ENCODE peak calls at places on chromosome 21, in ten cellular contexts. F, U, Y, M, R, H, G, D, O and Q are unnamed samples. For H3K4me1, the result is how much of the 10 kb centered on the place peaks cover.

GRCh38 chr21:18622383-18622782 is 218.8 kb upstream of the TMPRSS15 start:
- DNase-seq in F (no peak), U (no peak), Y (no peak), M (no peak), R (no peak), H (no peak), G (no peak), D (no peak), O (no peak), Q (no peak)

GRCh38 chr21:38322551-38322950 is 65.8 kb downstream of the KCNJ15 start:
- DNase-seq in F (no peak), U (no peak), Y (no peak), M (no peak), R (no peak), H (no peak), G (no peak), D (no peak), O (no peak), Q (no peak)

GRCh38 chr21:44420416-44421205 is 34.7 kb upstream of the LRRC3 start:
- DNase-seq in F (no peak), U (no peak), Y (no peak), M (no peak), R (no peak), H (no peak), G (no peak), D (peak), O (no peak), Q (no peak)

GRCh38 chr21:35219719-35220118 is 170.6 kb upstream of the RUNX1 start:
- DNase-seq in F (no peak), U (no peak), Y (no peak), M (no peak), R (no peak), H (no peak), G (no peak), D (no peak), O (no peak), Q (no peak)

GRCh38 chr21:35265170-35265877 is 216.2 kb upstream of the RUNX1 start:
- DNase-seq in F (no peak), U (no peak), Y (peak), M (no peak), R (no peak), H (no peak), G (no peak), D (no peak), O (no peak), Q (no peak)

GRCh38 chr21:43869486-43870325 is 4.7 kb downstream of the AGPAT3 start:
- DNase-seq in F (no peak), U (no peak), Y (no peak), M (no peak), R (no peak), H (no peak), G (no peak), D (no peak), O (no peak), Q (no peak)

GRCh38 chr21:28216976-28217523 is 775.6 kb downstream of the LTN1 start:
- DNase-seq in F (no peak), U (no peak), Y (no peak), M (no peak), R (no peak), H (no peak), G (no peak), D (no peak), O (no peak), Q (no peak)

GRCh38 chr21:35475006-35475405 is 425.9 kb upstream of the RUNX1 start:
- DNase-seq in F (no peak), U (no peak), Y (no peak), M (no peak), R (no peak), H (no peak), G (no peak), D (no peak), O (peak), Q (no peak)

GRCh38 chr21:28436286-28436932 is 556.3 kb downstream of the LTN1 start:
- DNase-seq in F (no peak), U (no peak), Y (no peak), M (no peak), R (no peak), H (no peak), G (no peak), D (no peak), O (no peak), Q (no peak)

GRCh38 chr21:36422279-36423098 is 37.3 kb downstream of the CHAF1B start:
- DNase-seq in F (no peak), U (no peak), Y (peak), M (peak), R (peak), H (peak), G (peak), D (peak), O (peak), Q (no peak)

GRCh38 chr21:21712761-21713558 is 714.8 kb downstream of the NCAM2 start:
- DNase-seq in F (no peak), U (no peak), Y (no peak), M (no peak), R (no peak), H (no peak), G (no peak), D (no peak), O (peak), Q (no peak)

GRCh38 chr21:14901482-14901958 is 163.3 kb downstream of the NRIP1 start:
- DNase-seq in F (no peak), U (no peak), Y (no peak), M (no peak), R (no peak), H (no peak), G (no peak), D (no peak), O (no peak), Q (no peak)

DNA sequence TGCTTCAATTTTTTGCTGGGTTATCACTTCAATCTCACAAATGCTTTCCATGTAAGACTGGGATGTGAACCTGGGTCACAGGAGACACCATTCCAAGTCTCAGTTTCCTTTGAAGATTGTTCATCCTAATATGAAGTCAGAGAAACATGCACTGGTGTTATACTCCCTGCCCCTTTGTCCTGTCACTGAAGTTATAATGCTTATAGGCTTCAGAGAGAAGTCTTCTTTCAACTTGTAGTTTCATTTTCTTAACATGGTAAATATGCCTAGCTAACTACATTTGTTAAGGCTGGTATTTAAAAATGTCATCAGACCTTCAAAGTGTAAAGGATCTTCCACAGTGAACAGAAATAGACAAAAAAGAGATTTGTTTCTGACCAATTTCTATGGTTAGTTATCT is 1195.9 kb downstream of the MRPL39 start:
- DNase-seq in F (no peak), U (no peak), Y (no peak), M (no peak), R (no peak), H (no peak), G (no peak), D (no peak), O (no peak), Q (no peak)
- H3K4me3 ChIP-seq in F (no peak), U (no peak), Y (no peak), M (no peak), R (no peak), H (no peak), G (no peak), D (no peak), O (no peak), Q (no peak)

GRCh38 chr21:46553993-46554392 is 50.9 kb downstream of the S100B start:
- DNase-seq in F (no peak), U (no peak), Y (no peak), M (no peak), R (no peak), H (no peak), G (no peak), D (no peak), O (no peak), Q (no peak)

GRCh38 chr21:46552274-46552673 is 52.6 kb downstream of the S100B start:
- DNase-seq in F (no peak), U (peak), Y (no peak), M (no peak), R (no peak), H (peak), G (peak), D (no peak), O (no peak), Q (no peak)

GRCh38 chr21:46554431-46555224 is 50.3 kb downstream of the S100B start:
- DNase-seq in F (no peak), U (no peak), Y (no peak), M (no peak), R (no peak), H (no peak), G (peak), D (no peak), O (no peak), Q (no peak)

GRCh38 chr21:46551636-46552241 is 53.1 kb downstream of the S100B start:
- DNase-seq in F (no peak), U (peak), Y (no peak), M (peak), R (no peak), H (peak), G (peak), D (peak), O (no peak), Q (peak)

DNA sequence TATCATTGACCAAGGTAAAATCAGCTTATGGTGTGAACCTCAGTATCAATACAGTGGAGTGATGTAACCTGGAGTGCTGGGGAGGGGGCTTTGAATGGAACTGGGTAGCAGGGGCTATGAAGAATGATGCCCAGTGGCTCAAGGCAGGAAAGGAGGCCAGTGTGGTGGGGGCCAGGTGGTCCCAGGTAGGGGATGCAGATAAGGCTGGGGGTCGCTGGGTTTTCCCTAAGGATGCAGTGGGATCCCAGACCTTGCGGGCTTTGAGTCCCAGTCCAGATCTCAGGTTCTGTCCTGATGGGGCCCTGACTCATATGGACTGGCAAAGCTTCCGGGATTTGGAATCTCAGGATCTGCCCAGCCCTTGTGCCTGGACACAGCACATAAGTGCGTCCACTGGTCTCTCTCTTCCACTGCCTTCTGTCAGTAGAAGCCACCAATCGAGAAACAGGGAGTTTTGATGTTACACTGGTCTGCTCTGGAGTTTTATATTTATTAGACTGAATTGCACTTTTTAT is 52.0 kb downstream of the S100B start:
- DNase-seq in F (no peak), U (no peak), Y (no peak), M (no peak), R (no peak), H (no peak), G (peak), D (no peak), O (no peak), Q (no peak)
- H3K4me1 ChIP-seq in F (under half), U (half or more), Y (under half), M (under half), R (under half), H (under half), G (under half), D (under half), O (under half), Q (half or more)

DNA sequence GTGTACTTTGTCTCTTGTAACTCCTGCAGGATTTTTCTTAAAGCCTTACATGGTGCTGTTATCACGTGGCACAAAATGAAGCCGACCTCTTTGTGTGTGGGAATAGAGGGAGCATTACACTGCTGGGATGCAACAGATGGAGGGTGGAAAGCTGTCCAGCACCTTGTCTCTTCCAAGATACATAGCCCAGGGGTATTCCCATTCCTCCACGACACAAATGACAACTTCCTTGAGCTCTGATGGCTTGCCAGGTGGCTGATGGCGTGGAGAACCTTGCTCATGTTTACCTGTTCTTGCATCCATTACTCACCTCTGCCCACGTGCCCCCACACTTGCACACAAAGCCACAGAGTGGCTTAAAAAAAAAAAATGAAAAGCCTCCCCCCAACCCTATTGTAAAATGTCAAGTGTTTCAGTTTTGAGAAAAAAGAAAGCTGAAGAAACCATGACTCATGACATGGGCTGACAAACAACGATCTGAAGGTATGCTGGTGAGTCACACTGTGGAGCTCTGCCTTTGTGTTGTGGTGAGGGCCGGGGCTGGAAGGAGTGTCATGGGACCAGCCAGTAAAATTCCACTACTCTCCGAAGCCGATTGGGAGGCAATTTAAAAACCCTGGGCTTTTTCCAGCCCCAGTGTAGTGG is 32.0 kb upstream of the ATP5PO start:
- DNase-seq in F (peak), U (peak), Y (peak), M (peak), R (peak), H (peak), G (peak), D (peak), O (peak), Q (peak)
- H3K4me3 ChIP-seq in F (no peak), U (peak), Y (peak), M (peak), R (no peak), H (peak), G (no peak), D (no peak), O (peak), Q (peak)

GRCh38 chr21:45930792-45931191 is 50.8 kb upstream of the COL6A1 start:
- DNase-seq in F (no peak), U (no peak), Y (no peak), M (no peak), R (peak), H (no peak), G (no peak), D (no peak), O (no peak), Q (no peak)
- H3K4me1 ChIP-seq in F (under half), U (under half), Y (under half), M (under half), R (under half), H (under half), G (under half), D (under half), O (under half), Q (under half)

GRCh38 chr21:32415451-32415850 is 2.9 kb downstream of the EVA1C start:
- DNase-seq in F (no peak), U (no peak), Y (no peak), M (no peak), R (no peak), H (no peak), G (no peak), D (no peak), O (no peak), Q (no peak)

GRCh38 chr21:32412162-32412997 is at the start of gene EVA1C:
- DNase-seq in F (peak), U (peak), Y (peak), M (no peak), R (peak), H (no peak), G (peak), D (peak), O (peak), Q (peak)

GRCh38 chr21:32412998-32413504 is 545 bp downstream of the EVA1C start:
- DNase-seq in F (peak), U (no peak), Y (no peak), M (no peak), R (peak), H (peak), G (peak), D (peak), O (no peak), Q (no peak)

GRCh38 chr21:32414579-32415358 is 2.3 kb downstream of the EVA1C start:
- DNase-seq in F (no peak), U (no peak), Y (no peak), M (no peak), R (no peak), H (no peak), G (no peak), D (no peak), O (peak), Q (no peak)

GRCh38 chr21:32413697-32414578 is 1.4 kb downstream of the EVA1C start:
- DNase-seq in F (no peak), U (no peak), Y (no peak), M (no peak), R (no peak), H (no peak), G (peak), D (peak), O (peak), Q (no peak)
- H3K4me3 ChIP-seq in F (peak), U (no peak), Y (peak), M (no peak), R (peak), H (peak), G (peak), D (peak), O (peak), Q (peak)